ENCODE peak calls at places on chromosome 5, in seven cellular contexts. E is testis, G is retinal pigment epithelial cell, K is OCI-LY7, B is sigmoid colon, H is fibroblast of mammary gland, M is HAP-1. O is an unnamed sample.

GRCh38 chr5:15010936-15011335 is 139.4 kb upstream of the ANKH start:
- DNase-seq in E (no peak), G (no peak), K (no peak), B (no peak), H (no peak), M (no peak), O (no peak)

GRCh38 chr5:107532182-107532878 is 138.4 kb downstream of the EFNA5 start:
- DNase-seq in E (no peak), G (no peak), K (no peak), B (no peak), H (no peak), M (no peak), O (no peak)

GRCh38 chr5:207599-207998 is 10.4 kb downstream of the CCDC127 start:
- DNase-seq in E (no peak), G (no peak), K (no peak), B (no peak), H (peak; percentile 45), M (no peak), O (no peak)

GRCh38 chr5:151174612-151175101 is 17.1 kb upstream of the ANXA6 start:
- DNase-seq in E (peak; percentile 43), G (no peak), K (no peak), B (no peak), H (no peak), M (no peak), O (no peak)

GRCh38 chr5:72951850-72952468 is 3.9 kb upstream of the FCHO2 start:
- DNase-seq in E (no peak), G (no peak), K (no peak), B (no peak), H (peak; percentile 85), M (no peak), O (no peak)

GRCh38 chr5:112084149-112084548 is 327.2 kb upstream of the NREP start:
- DNase-seq in E (no peak), G (no peak), K (no peak), B (no peak), H (peak; percentile 7), M (no peak), O (no peak)

GRCh38 chr5:59103303-59103702 is 520.4 kb downstream of the RAB3C start:
- DNase-seq in E (no peak), G (no peak), K (no peak), B (no peak), H (peak; percentile 50), M (no peak), O (no peak)

GRCh38 chr5:76547242-76547890 is 75.8 kb downstream of the F2RL2 start:
- DNase-seq in E (no peak), G (no peak), K (peak; percentile 78), B (no peak), H (peak; percentile 1), M (no peak), O (no peak)

GRCh38 chr5:134446938-134447337 is 35.3 kb upstream of the CDKN2AIPNL start:
- DNase-seq in E (no peak), G (no peak), K (peak; percentile 54), B (no peak), H (no peak), M (no peak), O (no peak)

GRCh38 chr5:172544371-172545120 is 90.2 kb upstream of the SH3PXD2B start:
- DNase-seq in E (peak; percentile 4), G (no peak), K (no peak), B (peak; percentile 54), H (no peak), M (no peak), O (no peak)

GRCh38 chr5:174612686-174613085 is 111.7 kb upstream of the MSX2 start:
- DNase-seq in E (no peak), G (no peak), K (no peak), B (no peak), H (no peak), M (no peak), O (no peak)

GRCh38 chr5:55101556-55102276 is 730 bp upstream of the GZMA start:
- DNase-seq in E (no peak), G (no peak), K (no peak), B (no peak), H (no peak), M (no peak), O (no peak)

GRCh38 chr5:79133657-79134451 is 22.2 kb downstream of the BHMT start:
- DNase-seq in E (peak; percentile 86), G (peak; percentile 51), K (peak; percentile 81), B (peak; percentile 86), H (peak; percentile 91), M (peak; percentile 89), O (peak; percentile 70)

GRCh38 chr5:58094031-58094430 is 365.9 kb downstream of the PLK2 start:
- DNase-seq in E (no peak), G (no peak), K (no peak), B (no peak), H (peak; percentile 11), M (no peak), O (no peak)

DNA sequence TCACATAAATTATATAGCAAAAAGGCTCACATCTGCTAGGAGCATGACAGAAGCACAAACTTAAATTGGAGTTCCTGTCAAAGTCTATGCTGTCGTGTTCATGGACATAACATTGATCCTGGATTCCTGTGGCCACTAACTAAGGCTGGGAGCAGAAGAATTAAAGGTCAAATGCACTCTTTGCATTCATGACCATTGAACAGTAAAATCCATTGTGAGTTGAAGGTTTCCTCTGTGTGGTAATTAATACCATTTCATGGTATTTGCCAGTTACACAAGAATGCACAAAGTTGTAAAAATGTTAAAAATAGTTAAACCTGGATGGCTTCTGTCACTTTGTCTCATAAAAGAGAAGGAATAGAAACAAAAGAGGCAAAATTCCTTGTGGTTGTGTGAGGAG is 242.6 kb downstream of the NPR3 start:
- DNase-seq in E (no peak), G (no peak), K (no peak), B (no peak), H (no peak), M (no peak), O (no peak)
- H3K4me3 ChIP-seq in E (no peak overlapping the region), G (no peak overlapping the region), K (no peak overlapping the region), B (no peak overlapping the region), H (no peak overlapping the region), M (no peak overlapping the region), O (no peak overlapping the region)

DNA sequence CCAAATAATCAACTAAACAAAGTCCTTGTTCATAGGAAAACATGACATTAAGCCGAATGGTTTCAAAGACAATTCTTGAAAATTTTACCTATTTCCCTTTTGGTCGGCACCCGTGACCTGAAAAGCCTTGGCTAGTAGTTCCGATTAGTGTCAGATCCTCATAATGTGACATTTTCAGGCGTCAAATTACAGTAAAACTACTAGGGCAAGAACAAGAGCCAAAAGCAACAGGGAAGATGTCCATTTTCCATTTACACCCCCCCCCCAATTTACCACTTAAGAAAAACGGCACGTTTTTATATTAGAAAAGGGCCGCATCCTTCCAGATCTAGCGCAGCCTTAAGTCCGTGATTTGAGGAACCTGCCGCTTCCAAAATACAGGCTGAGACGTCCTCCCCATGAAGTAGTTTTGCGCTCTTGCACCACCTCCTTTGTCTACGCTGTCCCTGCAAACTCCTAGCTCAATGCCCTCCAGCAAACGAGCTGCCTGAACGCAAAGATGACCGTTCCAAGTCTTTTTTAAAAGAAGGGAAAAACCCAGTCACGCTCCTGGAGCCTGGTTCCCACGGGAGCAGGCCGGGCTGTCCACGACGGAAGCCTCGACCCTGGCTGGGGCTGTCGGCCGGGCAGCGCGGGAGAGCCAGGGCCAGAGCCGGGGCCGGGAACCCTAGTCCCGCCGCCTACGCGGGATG is 687 bp downstream of the RNF130 start:
- DNase-seq in E (peak; percentile 38), G (no peak), K (no peak), B (peak; percentile 71), H (peak; percentile 53), M (peak; percentile 52), O (no peak)
- H3K4me3 ChIP-seq in E (peak overlapping the region; percentile 89), G (peak overlapping the region; percentile 82), K (peak overlapping the region; percentile 63), B (peak overlapping the region; percentile 90), H (peak overlapping the region; percentile 70), M (peak overlapping the region; percentile 73), O (peak overlapping the region; percentile 75)

DNA sequence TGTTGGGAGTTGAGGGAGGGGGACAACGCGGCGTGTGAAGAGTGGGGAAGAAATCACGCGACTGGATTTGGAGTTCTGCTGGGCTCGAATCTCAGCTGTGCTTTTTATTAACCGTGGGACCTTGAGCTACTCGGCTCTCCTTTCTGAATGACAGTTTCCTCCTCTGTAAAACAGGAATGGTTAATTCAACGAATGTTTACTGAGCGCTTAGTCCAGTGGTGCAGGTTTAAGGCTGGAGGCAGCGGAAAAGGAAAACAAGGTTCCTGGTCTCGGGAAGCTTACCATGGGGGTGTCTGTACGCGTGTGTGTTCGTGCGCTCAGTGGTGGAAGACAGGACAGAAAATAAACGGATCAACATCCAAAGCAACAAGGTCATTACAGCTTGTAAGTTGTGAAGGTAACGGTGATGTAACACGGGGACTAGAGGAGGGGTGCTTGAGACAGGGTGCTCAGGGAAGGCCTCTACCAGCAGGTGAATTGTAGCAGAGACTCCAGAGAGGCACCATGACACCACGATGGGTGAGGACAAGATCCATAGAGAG is 277 bp downstream of the EIF4E1B start:
- DNase-seq in E (no peak), G (no peak), K (peak; percentile 19), B (no peak), H (no peak), M (no peak), O (no peak)
- H3K4me3 ChIP-seq in E (peak overlapping the region; percentile 52), G (peak overlapping the region; percentile 39), K (peak overlapping the region; percentile 72), B (peak overlapping the region; percentile 21), H (no peak overlapping the region), M (peak overlapping the region; percentile 30), O (peak overlapping the region; percentile 18)

GRCh38 chr5:33937017-33937699 is 972 bp downstream of the RXFP3 start:
- DNase-seq in E (no peak), G (no peak), K (no peak), B (no peak), H (no peak), M (no peak), O (no peak)
- H3K4me3 ChIP-seq in E (peak overlapping the region; percentile 45), G (peak overlapping the region; percentile 54), K (no peak overlapping the region), B (no peak overlapping the region), H (no peak overlapping the region), M (no peak overlapping the region), O (peak overlapping the region; percentile 43)

DNA sequence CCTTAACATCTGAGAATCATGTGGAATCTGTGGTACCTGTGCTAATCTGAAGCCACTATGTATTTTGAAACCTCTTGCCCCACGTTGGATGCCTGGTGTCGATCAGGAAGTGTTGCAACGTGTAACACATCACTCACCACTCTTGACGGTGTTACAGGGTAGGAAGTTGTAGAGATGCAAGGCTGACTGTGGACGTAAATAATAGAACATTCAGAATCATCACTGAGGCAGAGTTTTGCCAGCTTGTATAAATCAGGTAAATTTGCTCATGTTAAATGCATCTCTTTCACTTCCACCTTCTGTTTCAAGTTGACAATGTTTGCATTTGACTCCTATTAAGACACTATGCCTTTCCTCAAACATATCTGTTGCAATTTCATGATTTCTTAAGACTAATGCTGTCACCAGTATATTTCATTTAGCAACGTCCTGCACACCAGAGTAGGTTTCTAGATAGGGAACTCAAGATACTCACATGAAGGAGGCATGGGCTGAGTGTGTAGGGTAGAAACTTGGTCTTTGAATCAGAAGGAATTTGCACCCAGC is 38.1 kb downstream of the BASP1 start:
- DNase-seq in E (no peak), G (no peak), K (peak; percentile 40), B (no peak), H (peak; percentile 68), M (no peak), O (no peak)
- H3K4me3 ChIP-seq in E (no peak overlapping the region), G (no peak overlapping the region), K (peak overlapping the region; percentile 25), B (no peak overlapping the region), H (no peak overlapping the region), M (no peak overlapping the region), O (no peak overlapping the region)

O was measured in HFF-Myc.